ENCODE peak calls at places on chromosomes 3 and 15, in ten cellular contexts. B is tibial artery, X is ovary, L is HCT116, R is foreskin fibroblast, G is mucosa of descending colon, I is astrocyte of the cerebellum, M is Panc1, J is fibroblast of pulmonary artery, C is psoas muscle. Y is an unnamed sample.

GRCh38 chr15:99477745-99478525 is 87.8 kb upstream of the MEF2A start:
- DNase-seq in B (no peak), X (no peak), L (no peak), R (no peak), G (no peak), I (no peak), M (no peak), J (no peak), C (no peak), Y (no peak)

GRCh38 chr3:132290833-132291232 is 26.4 kb upstream of the ACP3 start:
- DNase-seq in B (peak; percentile 36), X (no peak), L (no peak), R (peak; percentile 94), G (no peak), I (no peak), M (no peak), J (peak; percentile 63), C (no peak), Y (peak; percentile 51)

GRCh38 chr15:100340721-100341661 is 784 bp downstream of the ADAMTS17 start:
- DNase-seq in B (no peak), X (no peak), L (no peak), R (peak; percentile 2), G (no peak), I (no peak), M (no peak), J (no peak), C (peak; percentile 61), Y (no peak)

GRCh38 chr3:194130807-194131589 is 5.0 kb upstream of the HES1 start:
- DNase-seq in B (no peak), X (peak; percentile 46), L (no peak), R (no peak), G (peak; percentile 77), I (peak; percentile 81), M (no peak), J (peak; percentile 23), C (no peak), Y (no peak)

GRCh38 chr15:75389791-75390382 is 21.5 kb upstream of the MAN2C1 start:
- DNase-seq in B (no peak), X (no peak), L (no peak), R (no peak), G (no peak), I (no peak), M (no peak), J (no peak), C (no peak), Y (no peak)

GRCh38 chr15:72113347-72114031 is 4.5 kb downstream of the MYO9A start:
- DNase-seq in B (no peak), X (no peak), L (no peak), R (peak; percentile 10), G (no peak), I (no peak), M (no peak), J (no peak), C (no peak), Y (no peak)

GRCh38 chr3:17798000-17798399 is 55.6 kb upstream of the TBC1D5 start:
- DNase-seq in B (no peak), X (no peak), L (no peak), R (no peak), G (no peak), I (no peak), M (no peak), J (no peak), C (no peak), Y (no peak)

GRCh38 chr15:75594276-75594675 is 15.2 kb upstream of the PTPN9 start:
- DNase-seq in B (no peak), X (no peak), L (no peak), R (no peak), G (no peak), I (no peak), M (no peak), J (no peak), C (no peak), Y (no peak)

GRCh38 chr3:47865192-47865591 is 62.3 kb downstream of the DHX30 start:
- DNase-seq in B (no peak), X (no peak), L (no peak), R (peak; percentile 38), G (no peak), I (no peak), M (no peak), J (peak; percentile 27), C (peak; percentile 48), Y (no peak)

GRCh38 chr15:73959012-73959581 is 32.8 kb downstream of the LOXL1 start:
- DNase-seq in B (no peak), X (peak; percentile 7), L (no peak), R (peak; percentile 66), G (no peak), I (no peak), M (no peak), J (no peak), C (no peak), Y (no peak)

GRCh38 chr15:58212909-58213526 is 74.8 kb downstream of the AQP9 start:
- DNase-seq in B (no peak), X (no peak), L (no peak), R (peak; percentile 71), G (no peak), I (no peak), M (no peak), J (peak; percentile 70), C (no peak), Y (no peak)

GRCh38 chr15:76181705-76182107 is 121.9 kb downstream of the TMEM266 start:
- DNase-seq in B (no peak), X (no peak), L (no peak), R (no peak), G (no peak), I (no peak), M (no peak), J (no peak), C (no peak), Y (no peak)

GRCh38 chr3:123816673-123817207 is 67.4 kb downstream of the MYLK start:
- DNase-seq in B (no peak), X (no peak), L (no peak), R (peak; percentile 59), G (no peak), I (peak; percentile 50), M (no peak), J (peak; percentile 89), C (no peak), Y (peak; percentile 51)

GRCh38 chr3:184503647-184504046 is 57.9 kb upstream of the EPHB3 start:
- DNase-seq in B (no peak), X (no peak), L (no peak), R (no peak), G (no peak), I (no peak), M (no peak), J (no peak), C (no peak), Y (no peak)
- TF ChIP-seq CTCF in B (no peak), X (no peak), L (no peak), R (no peak), G (no peak), I (no peak), M (no peak), J (no peak), C (no peak), Y (no peak)

GRCh38 chr15:89498574-89498906 is 2.2 kb upstream of the RHCG start:
- DNase-seq in B (no peak), X (no peak), L (no peak), R (no peak), G (no peak), I (no peak), M (no peak), J (no peak), C (no peak), Y (no peak)

GRCh38 chr15:89494006-89494405 is 2.4 kb downstream of the RHCG start:
- DNase-seq in B (no peak), X (no peak), L (no peak), R (no peak), G (no peak), I (no peak), M (no peak), J (no peak), C (no peak), Y (no peak)

GRCh38 chr15:89494941-89495637 is 1.3 kb downstream of the RHCG start:
- DNase-seq in B (no peak), X (no peak), L (no peak), R (peak; percentile 26), G (no peak), I (no peak), M (no peak), J (peak; percentile 18), C (no peak), Y (no peak)

GRCh38 chr15:89495638-89496145 is 691 bp downstream of the RHCG start:
- DNase-seq in B (no peak), X (no peak), L (no peak), R (no peak), G (no peak), I (no peak), M (no peak), J (no peak), C (no peak), Y (no peak)

GRCh38 chr15:89496155-89497098 is at the start of gene RHCG:
- DNase-seq in B (no peak), X (no peak), L (no peak), R (peak; percentile 52), G (no peak), I (no peak), M (no peak), J (peak; percentile 50), C (no peak), Y (no peak)
- TF ChIP-seq CTCF in B (no peak), X (no peak), L (no peak), R (peak; percentile 24), G (no peak), I (no peak), M (peak; percentile 72), J (peak; percentile 39), C (no peak), Y (peak; percentile 19)

GRCh38 chr3:32950516-32950915 is 928 bp upstream of the CCR4 start:
- DNase-seq in B (no peak), X (no peak), L (no peak), R (no peak), G (no peak), I (no peak), M (no peak), J (no peak), C (no peak), Y (no peak)
- TF ChIP-seq CTCF in B (no peak), X (no peak), L (no peak), R (no peak), G (no peak), I (no peak), M (no peak), J (no peak), C (no peak), Y (no peak)

GRCh38 chr3:55623786-55624185 is 136.7 kb upstream of the WNT5A start:
- DNase-seq in B (no peak), X (no peak), L (no peak), R (no peak), G (no peak), I (no peak), M (no peak), J (no peak), C (no peak), Y (no peak)

GRCh38 chr3:55622733-55623132 is 135.6 kb upstream of the WNT5A start:
- DNase-seq in B (no peak), X (no peak), L (no peak), R (no peak), G (no peak), I (no peak), M (no peak), J (no peak), C (no peak), Y (peak; percentile 38)

GRCh38 chr3:55622116-55622515 is 135.0 kb upstream of the WNT5A start:
- DNase-seq in B (no peak), X (no peak), L (no peak), R (peak; percentile 32), G (no peak), I (no peak), M (no peak), J (no peak), C (no peak), Y (no peak)

GRCh38 chr3:55626284-55626675 is 139.2 kb upstream of the WNT5A start:
- DNase-seq in B (no peak), X (no peak), L (no peak), R (no peak), G (no peak), I (no peak), M (no peak), J (no peak), C (no peak), Y (no peak)

GRCh38 chr3:55624238-55624637 is 137.1 kb upstream of the WNT5A start:
- DNase-seq in B (no peak), X (no peak), L (no peak), R (no peak), G (no peak), I (no peak), M (no peak), J (no peak), C (no peak), Y (no peak)
- TF ChIP-seq CTCF in B (no peak), X (no peak), L (no peak), R (no peak), G (no peak), I (no peak), M (no peak), J (no peak), C (no peak), Y (no peak)

Y was measured in AG09319.